ENCODE peak calls at places on chromosomes 11 and 22, in ten cellular contexts. C, R, Q, A, X, K, F, D, Z and M are unnamed samples.
A peak's percentile ranks its signal among the peaks of the same experiment; 100 is the strongest.

GRCh38 chr11:1382831-1383607 is 6.7 kb upstream of the BRSK2 start:
- DNase-seq in K (peak; percentile 44), A (peak; percentile 87), X (peak; percentile 74), D (peak; percentile 84), R (peak; percentile 22), C (peak; percentile 88), F (peak; percentile 82), Z (peak; percentile 56), Q (no peak), M (peak; percentile 44)

GRCh38 chr11:123357990-123358827 is 71.9 kb upstream of the GRAMD1B start:
- DNase-seq in C (peak; percentile 82), A (peak; percentile 18), K (no peak), D (no peak), X (no peak), Q (no peak), R (peak; percentile 18), Z (no peak), F (peak; percentile 71), M (no peak)

GRCh38 chr11:76232026-76232665 is 25.8 kb upstream of the WNT11 start:
- DNase-seq in X (no peak), D (peak; percentile 38), F (peak; percentile 51), Z (no peak), A (no peak), K (no peak), R (peak; percentile 44), C (no peak), Q (no peak), M (no peak)

GRCh38 chr11:12114487-12115033 is 4.2 kb downstream of the MICAL2 start:
- DNase-seq in X (no peak), Z (no peak), K (no peak), Q (no peak), R (no peak), D (no peak), F (no peak), C (no peak), A (no peak), M (no peak)

GRCh38 chr11:113248702-113249490 is 65.5 kb upstream of the TTC12 start:
- DNase-seq in K (no peak), D (no peak), A (no peak), C (no peak), R (no peak), Q (no peak), X (no peak), F (no peak), Z (no peak), M (no peak)

GRCh38 chr11:820655-821512 is 2.2 kb downstream of the PNPLA2 start:
- DNase-seq in Z (peak; percentile 46), D (no peak), Q (no peak), C (no peak), F (no peak), K (no peak), R (peak; percentile 68), X (no peak), A (peak; percentile 84), M (no peak)

GRCh38 chr11:62338218-62338617 is 970 bp downstream of the ASRGL1 start:
- DNase-seq in X (no peak), R (no peak), K (no peak), C (no peak), Q (no peak), Z (no peak), A (no peak), F (no peak), D (no peak), M (no peak)

GRCh38 chr11:124240621-124241397 is at the start of gene OR8G1:
- DNase-seq in X (no peak), K (no peak), R (no peak), F (no peak), Z (no peak), Q (no peak), D (no peak), A (no peak), C (no peak), M (no peak)

GRCh38 chr22:32698926-32699619 is 102.4 kb upstream of the TIMP3 start:
- DNase-seq in A (peak; percentile 85), X (no peak), Q (no peak), R (no peak), Z (no peak), K (peak; percentile 68), D (peak; percentile 21), F (no peak), C (no peak), M (no peak)

GRCh38 chr11:68927280-68928107 is 23.8 kb downstream of the IGHMBP2 start:
- DNase-seq in R (no peak), C (no peak), Z (no peak), K (no peak), Q (no peak), X (no peak), F (no peak), D (no peak), A (no peak), M (no peak)

GRCh38 chr22:50700387-50701075 is 27.9 kb downstream of the SHANK3 start:
- DNase-seq in K (no peak), R (no peak), X (no peak), Q (no peak), D (no peak), Z (no peak), F (no peak), C (no peak), A (peak; percentile 19), M (no peak)

GRCh38 chr11:19311306-19312030 is 70.7 kb upstream of the E2F8 start:
- DNase-seq in A (peak; percentile 67), X (peak; percentile 37), D (peak; percentile 79), R (peak; percentile 46), C (peak; percentile 73), Z (peak; percentile 30), Q (no peak), F (peak; percentile 60), K (no peak), M (no peak)

GRCh38 chr11:120211522-120212258 is 858 bp downstream of the OAF start:
- DNase-seq in C (peak; percentile 54), R (no peak), F (peak; percentile 10), Z (no peak), A (no peak), Q (no peak), D (no peak), K (no peak), X (no peak), M (no peak)

GRCh38 chr11:57903441-57904123 is 120.1 kb upstream of the OR9Q1 start:
- DNase-seq in A (no peak), C (no peak), K (no peak), R (peak; percentile 67), Z (no peak), X (no peak), Q (no peak), F (peak; percentile 48), D (peak; percentile 69), M (no peak)

GRCh38 chr11:128210148-128210940 is 377.0 kb downstream of the ETS1 start:
- DNase-seq in Q (no peak), X (no peak), Z (no peak), D (no peak), A (no peak), C (no peak), R (peak; percentile 99), K (peak; percentile 98), F (peak; percentile 46), M (no peak)

GRCh38 chr11:125999234-125999880 is 53.5 kb downstream of the VSIG10L2 start:
- DNase-seq in Q (no peak), Z (no peak), D (no peak), X (no peak), A (no peak), K (no peak), F (no peak), R (no peak), C (no peak), M (no peak)

GRCh38 chr11:103618532-103618931 is 417.9 kb upstream of the DDI1 start:
- DNase-seq in A (no peak), Q (no peak), R (no peak), K (no peak), C (no peak), X (no peak), D (no peak), F (no peak), Z (no peak), M (no peak)

GRCh38 chr11:18203723-18204122 is 31.1 kb downstream of the MRGPRX4 start:
- DNase-seq in K (no peak), R (peak; percentile 41), X (no peak), F (no peak), D (no peak), Z (no peak), A (no peak), Q (no peak), C (peak; percentile 51), M (no peak)